ENCODE peak calls at places on chromosome 17, in four cellular contexts. One of them, this sample, is unnamed.

GRCh38 chr17:74493381-74493833 is 27.0 kb downstream of the CD300A start:
- DNase-seq in SK-N-SH: peak
- DNase-seq in GM12878: peak
- DNase-seq in WTC11: peak
- DNase-seq in this sample: peak

GRCh38 chr17:3813171-3813570 is 12.2 kb upstream of the ITGAE start:
- DNase-seq in GM12878: no peak
- DNase-seq in WTC11: no peak
- DNase-seq in SK-N-SH: no peak
- DNase-seq in this sample: no peak

GRCh38 chr17:4938670-4939553 is 934 bp downstream of the SLC25A11 start:
- DNase-seq in WTC11: no peak
- DNase-seq in GM12878: no peak
- DNase-seq in SK-N-SH: no peak
- DNase-seq in this sample: no peak

GRCh38 chr17:63331301-63331700 is 114.8 kb downstream of the CYB561 start:
- DNase-seq in GM12878: no peak
- DNase-seq in WTC11: no peak
- DNase-seq in SK-N-SH: no peak
- DNase-seq in this sample: no peak

GRCh38 chr17:82828875-82829487 is 10.8 kb downstream of the ZNF750 start:
- DNase-seq in WTC11: no peak
- DNase-seq in SK-N-SH: no peak
- DNase-seq in GM12878: no peak
- DNase-seq in this sample: no peak

GRCh38 chr17:77615672-77616242 is 342.7 kb upstream of the TNRC6C start:
- DNase-seq in GM12878: no peak
- DNase-seq in SK-N-SH: no peak
- DNase-seq in WTC11: no peak
- DNase-seq in this sample: no peak

GRCh38 chr17:30812218-30813177 is 12.0 kb downstream of the CRLF3 start:
- DNase-seq in SK-N-SH: no peak
- DNase-seq in WTC11: no peak
- DNase-seq in GM12878: no peak
- DNase-seq in this sample: no peak

GRCh38 chr17:65079489-65079900 is 23.0 kb upstream of the GNA13 start:
- DNase-seq in GM12878: no peak
- DNase-seq in WTC11: peak
- DNase-seq in SK-N-SH: peak
- DNase-seq in this sample: no peak

GRCh38 chr17:43908111-43908721 is 880 bp upstream of the MPP2 start:
- DNase-seq in WTC11: peak
- DNase-seq in GM12878: no peak
- DNase-seq in SK-N-SH: peak
- DNase-seq in this sample: peak

GRCh38 chr17:51710289-51710979 is 448.1 kb downstream of the CA10 start:
- DNase-seq in WTC11: no peak
- DNase-seq in GM12878: no peak
- DNase-seq in SK-N-SH: no peak
- DNase-seq in this sample: no peak

GRCh38 chr17:75031972-75032895 is 14.5 kb downstream of the ATP5PD start:
- DNase-seq in WTC11: peak
- DNase-seq in SK-N-SH: peak
- DNase-seq in GM12878: no peak
- DNase-seq in this sample: peak

GRCh38 chr17:70961341-70961740 is 792.0 kb downstream of the KCNJ2 start:
- DNase-seq in WTC11: no peak
- DNase-seq in GM12878: no peak
- DNase-seq in SK-N-SH: no peak
- DNase-seq in this sample: no peak

GRCh38 chr17:35053204-35053603 is 10.3 kb downstream of the RFFL start:
- DNase-seq in WTC11: no peak
- DNase-seq in GM12878: no peak
- DNase-seq in SK-N-SH: no peak
- DNase-seq in this sample: no peak

GRCh38 chr17:29133146-29133713 is 47.0 kb downstream of the MYO18A start:
- DNase-seq in WTC11: no peak
- DNase-seq in SK-N-SH: no peak
- DNase-seq in GM12878: no peak
- DNase-seq in this sample: peak

GRCh38 chr17:59856859-59857794 is 35.6 kb downstream of the TUBD1 start:
- DNase-seq in WTC11: no peak
- DNase-seq in GM12878: no peak
- DNase-seq in SK-N-SH: no peak
- DNase-seq in this sample: no peak

GRCh38 chr17:39402279-39402889 is 958 bp upstream of the FBXL20 start:
- DNase-seq in SK-N-SH: peak
- DNase-seq in GM12878: peak
- DNase-seq in WTC11: peak
- DNase-seq in this sample: peak

GRCh38 chr17:58364270-58364942 is 12.4 kb upstream of the SUPT4H1 start:
- DNase-seq in SK-N-SH: no peak
- DNase-seq in WTC11: no peak
- DNase-seq in GM12878: no peak
- DNase-seq in this sample: peak

GRCh38 chr17:82241926-82242697 is 13.3 kb downstream of the SLC16A3 start:
- DNase-seq in SK-N-SH: peak
- DNase-seq in WTC11: no peak
- DNase-seq in GM12878: no peak
- DNase-seq in this sample: peak

GRCh38 chr17:64472564-64472963 is 23.6 kb downstream of the MILR1 start:
- DNase-seq in WTC11: no peak
- DNase-seq in GM12878: no peak
- DNase-seq in SK-N-SH: no peak
- DNase-seq in this sample: no peak

GRCh38 chr17:36120221-36120620 is 16.6 kb downstream of the CCL4 start:
- DNase-seq in SK-N-SH: no peak
- DNase-seq in WTC11: no peak
- DNase-seq in GM12878: no peak
- DNase-seq in this sample: no peak

GRCh38 chr17:78970834-78971763 is 8.6 kb downstream of the LGALS3BP start:
- DNase-seq in WTC11: peak
- DNase-seq in SK-N-SH: peak
- DNase-seq in GM12878: no peak
- DNase-seq in this sample: peak

GRCh38 chr17:13477180-13477611 is 124.5 kb downstream of the HS3ST3A1 start:
- DNase-seq in WTC11: no peak
- DNase-seq in SK-N-SH: no peak
- DNase-seq in GM12878: no peak
- DNase-seq in this sample: no peak

GRCh38 chr17:67615736-67616135 is 102.0 kb upstream of the NOL11 start:
- DNase-seq in WTC11: no peak
- DNase-seq in SK-N-SH: no peak
- DNase-seq in GM12878: no peak
- DNase-seq in this sample: no peak

GRCh38 chr17:81397314-81398169 is 2.3 kb downstream of the BAHCC1 start:
- DNase-seq in SK-N-SH: peak
- DNase-seq in GM12878: no peak
- DNase-seq in WTC11: peak
- DNase-seq in this sample: no peak

GRCh38 chr17:32777436-32777835 is 99.5 kb downstream of the MYO1D start:
- DNase-seq in GM12878: no peak
- DNase-seq in WTC11: no peak
- DNase-seq in SK-N-SH: no peak
- DNase-seq in this sample: no peak

GRCh38 chr17:68711858-68712257 is 110.7 kb upstream of the FAM20A start:
- DNase-seq in SK-N-SH: no peak
- DNase-seq in GM12878: no peak
- DNase-seq in WTC11: no peak
- DNase-seq in this sample: no peak

GRCh38 chr17:77090476-77090875 is 50.3 kb upstream of the SEC14L1 start:
- DNase-seq in WTC11: no peak
- DNase-seq in GM12878: no peak
- DNase-seq in SK-N-SH: no peak
- DNase-seq in this sample: no peak

GRCh38 chr17:10777890-10778289 is 26.0 kb downstream of the TMEM238L start:
- DNase-seq in SK-N-SH: no peak
- DNase-seq in GM12878: no peak
- DNase-seq in WTC11: no peak
- DNase-seq in this sample: no peak

GRCh38 chr17:31002047-31002446 is 31.2 kb downstream of the RNF135 start:
- DNase-seq in SK-N-SH: no peak
- DNase-seq in GM12878: no peak
- DNase-seq in WTC11: no peak
- DNase-seq in this sample: no peak

GRCh38 chr17:45366049-45366448 is 49.2 kb upstream of the MAP3K14 start:
- DNase-seq in GM12878: no peak
- DNase-seq in SK-N-SH: no peak
- DNase-seq in WTC11: no peak
- DNase-seq in this sample: no peak

GRCh38 chr17:30701498-30701989 is 122.9 kb downstream of the CRLF3 start:
- DNase-seq in GM12878: no peak
- DNase-seq in SK-N-SH: no peak
- DNase-seq in WTC11: no peak
- DNase-seq in this sample: no peak

GRCh38 chr17:75406222-75406615 is 741 bp upstream of the GRB2 start:
- DNase-seq in SK-N-SH: peak
- DNase-seq in WTC11: no peak
- DNase-seq in GM12878: no peak
- DNase-seq in this sample: peak

DNA sequence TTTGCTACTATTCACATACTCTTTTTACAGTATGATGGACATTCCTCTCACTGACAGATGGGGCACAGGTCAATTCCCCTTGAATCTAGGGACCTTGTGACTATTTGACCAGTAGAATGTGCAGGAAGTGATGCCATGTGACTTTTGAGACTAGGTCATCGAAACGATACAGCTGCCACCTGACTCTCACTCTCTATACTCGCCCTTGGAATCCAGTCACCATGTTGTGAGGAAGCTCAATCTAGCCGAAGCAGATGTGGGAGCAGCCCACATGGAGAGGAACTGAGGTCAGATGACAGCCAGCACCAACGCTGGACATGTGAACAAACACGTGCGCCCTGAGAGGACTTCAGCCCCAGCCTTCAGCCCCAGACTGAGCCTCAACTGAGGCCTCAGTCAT is 148.2 kb upstream of the CDC42EP4 start:
- DNase-seq in GM12878: no peak
- DNase-seq in SK-N-SH: no peak
- DNase-seq in WTC11: no peak
- DNase-seq in this sample: no peak
- TF ChIP-seq USF1 in GM12878: no peak
- TF ChIP-seq USF1 in SK-N-SH: no peak
- TF ChIP-seq USF1 in WTC11: no peak
- TF ChIP-seq USF1 in this sample: no peak

GRCh38 chr17:419073-419735 is 66.6 kb upstream of the RPH3AL start:
- DNase-seq in SK-N-SH: no peak
- DNase-seq in WTC11: no peak
- DNase-seq in GM12878: no peak
- DNase-seq in this sample: no peak
- TF ChIP-seq USF1 in SK-N-SH: no peak
- TF ChIP-seq USF1 in WTC11: no peak
- TF ChIP-seq USF1 in GM12878: no peak
- TF ChIP-seq USF1 in this sample: no peak

GRCh38 chr17:38322897-38323296 is 20.9 kb downstream of the GPR179 start:
- DNase-seq in SK-N-SH: no peak
- DNase-seq in WTC11: no peak
- DNase-seq in GM12878: no peak
- DNase-seq in this sample: no peak
- TF ChIP-seq USF1 in SK-N-SH: no peak
- TF ChIP-seq USF1 in WTC11: no peak
- TF ChIP-seq USF1 in GM12878: no peak
- TF ChIP-seq USF1 in this sample: no peak

DNA sequence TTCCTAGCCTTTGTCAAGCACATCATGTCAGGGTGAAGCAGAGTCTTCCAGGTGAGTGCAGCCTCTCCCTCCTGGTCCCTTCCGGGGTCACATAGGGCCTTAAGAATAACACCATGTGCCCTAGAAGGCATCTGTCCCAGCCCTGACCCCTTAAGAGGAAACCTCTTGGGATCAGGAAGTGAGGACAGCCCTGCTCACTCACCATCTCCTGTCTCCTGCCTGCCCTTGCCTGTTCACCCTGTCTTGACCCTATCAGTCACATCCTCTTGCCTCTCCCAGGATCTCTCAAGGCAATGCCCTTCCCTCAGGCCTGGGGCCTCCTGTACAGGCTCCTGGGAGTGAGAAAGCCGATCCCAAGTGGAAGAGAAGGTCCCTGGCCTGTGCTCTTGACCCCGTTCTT is 13.9 kb downstream of the MYL4 start:
- DNase-seq in GM12878: no peak
- DNase-seq in WTC11: no peak
- DNase-seq in SK-N-SH: no peak
- DNase-seq in this sample: no peak
- TF ChIP-seq USF1 in GM12878: no peak
- TF ChIP-seq USF1 in WTC11: no peak
- TF ChIP-seq USF1 in SK-N-SH: no peak
- TF ChIP-seq USF1 in this sample: no peak

DNA sequence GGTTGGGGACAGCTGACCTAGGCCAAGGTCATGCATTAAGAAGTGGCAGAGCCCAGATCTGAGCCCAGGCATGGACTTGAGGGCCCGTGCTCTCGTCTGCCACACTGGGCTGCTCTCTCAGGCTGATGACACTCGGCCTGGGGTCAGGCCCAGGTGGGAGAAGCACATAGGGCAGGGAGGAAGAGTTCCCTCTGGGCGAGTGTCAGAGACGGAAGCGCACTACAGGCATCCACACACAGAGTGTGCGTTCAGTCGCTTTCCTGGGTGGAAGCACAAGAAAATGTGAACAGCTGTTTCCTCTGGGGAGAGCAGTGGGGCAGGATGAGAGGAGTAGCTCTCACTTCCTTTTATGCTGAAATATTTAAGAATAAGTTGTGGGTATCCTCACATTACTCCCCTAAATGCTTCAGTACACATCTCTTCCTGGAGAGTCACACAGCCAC is 59.7 kb downstream of the B9D1 start:
- DNase-seq in SK-N-SH: no peak
- DNase-seq in GM12878: no peak
- DNase-seq in WTC11: no peak
- DNase-seq in this sample: no peak
- TF ChIP-seq USF1 in SK-N-SH: no peak
- TF ChIP-seq USF1 in GM12878: no peak
- TF ChIP-seq USF1 in WTC11: no peak
- TF ChIP-seq USF1 in this sample: no peak

DNA sequence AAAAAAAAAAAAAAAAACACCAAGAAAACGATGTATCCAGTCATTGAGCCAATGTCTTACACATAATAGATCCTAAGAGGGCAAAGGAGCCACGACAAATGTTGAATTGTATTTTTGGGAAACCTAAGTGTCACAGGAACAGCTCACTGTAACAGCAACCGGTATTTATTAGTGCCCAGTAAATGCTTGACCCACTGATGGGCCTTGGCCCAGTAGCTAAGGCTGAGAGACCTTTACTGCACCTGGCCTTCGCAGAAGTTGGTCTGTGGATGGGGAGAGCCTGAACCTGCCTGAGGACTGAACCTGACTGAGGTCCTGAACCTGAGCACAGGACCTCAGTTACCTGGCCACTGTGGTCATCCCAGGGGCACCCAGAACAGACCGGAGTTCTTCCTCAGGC is 65.0 kb upstream of the TBX2 start:
- DNase-seq in WTC11: no peak
- DNase-seq in GM12878: no peak
- DNase-seq in SK-N-SH: no peak
- DNase-seq in this sample: no peak
- TF ChIP-seq USF1 in WTC11: no peak
- TF ChIP-seq USF1 in GM12878: no peak
- TF ChIP-seq USF1 in SK-N-SH: no peak
- TF ChIP-seq USF1 in this sample: no peak